ENCODE peak calls at places on chromosomes 12 and 14, in five cellular contexts. Q, R, U, D and W are unnamed samples.

GRCh38 chr14:77470192-77470870 is 12.4 kb downstream of the AHSA1 start:
- DNase-seq in R (no peak), Q (no peak), D (no peak), U (no peak), W (no peak)

GRCh38 chr14:82725188-82725587 is 1191.5 kb upstream of the SEL1L start:
- DNase-seq in R (peak), D (no peak), U (peak), Q (no peak), W (no peak)

GRCh38 chr14:64966976-64967375 is 5.2 kb downstream of the RAB15 start:
- DNase-seq in R (no peak), U (no peak), Q (no peak), D (no peak), W (no peak)

GRCh38 chr12:21987786-21988185 is 46.6 kb upstream of the ABCC9 start:
- DNase-seq in R (no peak), U (no peak), D (no peak), Q (no peak), W (no peak)

GRCh38 chr12:50606675-50607379 is 102.0 kb downstream of the DIP2B start:
- DNase-seq in Q (no peak), R (no peak), U (no peak), D (no peak), W (no peak)

GRCh38 chr14:63343878-63344277 is 25.1 kb upstream of the GPHB5 start:
- DNase-seq in Q (no peak), R (no peak), U (peak), D (no peak), W (no peak)

GRCh38 chr12:31817120-31817519 is 88.3 kb upstream of the AMN1 start:
- DNase-seq in Q (no peak), R (no peak), D (no peak), U (no peak), W (no peak)

GRCh38 chr14:39177168-39177545 is 2.1 kb downstream of the PNN start:
- DNase-seq in D (no peak), Q (no peak), U (no peak), R (no peak), W (no peak)

GRCh38 chr12:51917041-51917590 is 9.8 kb downstream of the ACVRL1 start:
- DNase-seq in D (no peak), R (no peak), Q (no peak), U (no peak), W (no peak)

GRCh38 chr12:3097186-3097804 is 20.1 kb downstream of the TSPAN9 start:
- DNase-seq in Q (peak), R (no peak), D (peak), U (peak), W (no peak)

GRCh38 chr12:70619471-70620152 is 17.6 kb downstream of the PTPRB start:
- DNase-seq in D (no peak), U (no peak), R (no peak), Q (no peak), W (no peak)

GRCh38 chr12:48583728-48584127 is 13.9 kb upstream of the LALBA start:
- DNase-seq in U (no peak), Q (no peak), R (no peak), D (no peak), W (no peak)

GRCh38 chr14:96089401-96089800 is 50.2 kb downstream of the C14orf132 start:
- DNase-seq in U (no peak), D (no peak), Q (no peak), R (no peak), W (no peak)

GRCh38 chr14:101857226-101857625 is 95.7 kb downstream of the PPP2R5C start:
- DNase-seq in D (no peak), Q (no peak), R (no peak), U (no peak), W (no peak)

GRCh38 chr12:116672842-116673516 is 64.9 kb downstream of the SPRING1 start:
- DNase-seq in U (no peak), Q (no peak), D (no peak), R (no peak), W (no peak)

GRCh38 chr12:104143002-104143401 is 5.0 kb upstream of the NFYB start:
- DNase-seq in U (no peak), Q (no peak), R (no peak), D (no peak), W (no peak)

GRCh38 chr12:26721800-26722199 is 111.2 kb downstream of the ITPR2 start:
- DNase-seq in U (no peak), R (no peak), D (no peak), Q (no peak), W (no peak)

GRCh38 chr12:63919758-63920157 is 75.3 kb downstream of the SRGAP1 start:
- DNase-seq in D (no peak), Q (no peak), U (peak), R (no peak), W (no peak)

GRCh38 chr14:35155962-35156361 is 33.6 kb downstream of the PRORP start:
- DNase-seq in D (peak), R (peak), Q (no peak), U (peak), W (no peak)

GRCh38 chr12:131134523-131135310 is 181.0 kb downstream of the ADGRD1 start:
- DNase-seq in D (no peak), U (no peak), R (no peak), Q (no peak), W (no peak)

GRCh38 chr14:50679674-50680073 is 11.6 kb upstream of the SAV1 start:
- DNase-seq in U (no peak), R (no peak), D (no peak), Q (no peak), W (no peak)

GRCh38 chr14:43568022-43568421 is 939.1 kb downstream of the FSCB start:
- DNase-seq in R (no peak), Q (no peak), D (no peak), U (no peak), W (no peak)

GRCh38 chr14:24483604-24484252 is 24.3 kb downstream of the CMA1 start:
- DNase-seq in Q (no peak), R (no peak), D (peak), U (peak), W (no peak)

GRCh38 chr12:81128930-81129554 is 51.2 kb downstream of the ACSS3 start:
- DNase-seq in D (peak), Q (peak), R (peak), U (peak), W (peak)

GRCh38 chr12:54349031-54349430 is 15.3 kb downstream of the GPR84 start:
- DNase-seq in Q (no peak), R (no peak), U (no peak), D (no peak), W (no peak)

GRCh38 chr14:20657216-20658211 is 16.0 kb upstream of the OR6S1 start:
- DNase-seq in D (no peak), Q (no peak), R (no peak), U (no peak), W (no peak)

GRCh38 chr12:128613821-128614220 is 209.9 kb downstream of the SLC15A4 start:
- DNase-seq in D (no peak), R (no peak), Q (no peak), U (no peak), W (no peak)

GRCh38 chr12:104083769-104084475 is 19.6 kb downstream of the HCFC2 start:
- DNase-seq in U (no peak), Q (no peak), D (no peak), R (no peak), W (no peak)

GRCh38 chr12:54509660-54510059 is 12.1 kb downstream of the NCKAP1L start:
- DNase-seq in R (no peak), U (no peak), D (no peak), Q (no peak), W (no peak)

GRCh38 chr12:106110626-106111300 is 28.0 kb downstream of the NUAK1 start:
- DNase-seq in R (no peak), D (no peak), U (no peak), Q (no peak), W (no peak)

GRCh38 chr12:47748899-47749298 is 9.8 kb downstream of the RAPGEF3 start:
- DNase-seq in Q (no peak), U (no peak), D (no peak), R (no peak), W (no peak)

GRCh38 chr12:14256555-14257169 is 108.8 kb upstream of the ATF7IP start:
- DNase-seq in D (peak), U (peak), Q (peak), R (peak), W (no peak)

GRCh38 chr14:89648510-89648909 is 231.5 kb upstream of the FOXN3 start:
- DNase-seq in D (peak), U (no peak), R (no peak), Q (no peak), W (no peak)

GRCh38 chr12:66169221-66170170 is at the start of gene TMBIM4:
- DNase-seq in Q (peak), D (peak), R (peak), U (peak), W (peak)

GRCh38 chr14:90850487-90850886 is 34.3 kb upstream of the TTC7B start:
- DNase-seq in U (peak), Q (no peak), D (peak), R (no peak), W (peak)

GRCh38 chr12:19190292-19191031 is 60.9 kb downstream of the PLEKHA5 start:
- DNase-seq in Q (no peak), D (no peak), U (peak), R (no peak), W (no peak)

GRCh38 chr12:19183121-19183838 is 53.7 kb downstream of the PLEKHA5 start:
- DNase-seq in Q (no peak), R (no peak), D (no peak), U (peak), W (no peak)

GRCh38 chr12:19185262-19185929 is 55.9 kb downstream of the PLEKHA5 start:
- DNase-seq in U (no peak), R (no peak), D (no peak), Q (no peak), W (no peak)

GRCh38 chr12:19189522-19189921 is 60.0 kb downstream of the PLEKHA5 start:
- DNase-seq in R (no peak), D (no peak), U (no peak), Q (no peak), W (no peak)

DNA sequence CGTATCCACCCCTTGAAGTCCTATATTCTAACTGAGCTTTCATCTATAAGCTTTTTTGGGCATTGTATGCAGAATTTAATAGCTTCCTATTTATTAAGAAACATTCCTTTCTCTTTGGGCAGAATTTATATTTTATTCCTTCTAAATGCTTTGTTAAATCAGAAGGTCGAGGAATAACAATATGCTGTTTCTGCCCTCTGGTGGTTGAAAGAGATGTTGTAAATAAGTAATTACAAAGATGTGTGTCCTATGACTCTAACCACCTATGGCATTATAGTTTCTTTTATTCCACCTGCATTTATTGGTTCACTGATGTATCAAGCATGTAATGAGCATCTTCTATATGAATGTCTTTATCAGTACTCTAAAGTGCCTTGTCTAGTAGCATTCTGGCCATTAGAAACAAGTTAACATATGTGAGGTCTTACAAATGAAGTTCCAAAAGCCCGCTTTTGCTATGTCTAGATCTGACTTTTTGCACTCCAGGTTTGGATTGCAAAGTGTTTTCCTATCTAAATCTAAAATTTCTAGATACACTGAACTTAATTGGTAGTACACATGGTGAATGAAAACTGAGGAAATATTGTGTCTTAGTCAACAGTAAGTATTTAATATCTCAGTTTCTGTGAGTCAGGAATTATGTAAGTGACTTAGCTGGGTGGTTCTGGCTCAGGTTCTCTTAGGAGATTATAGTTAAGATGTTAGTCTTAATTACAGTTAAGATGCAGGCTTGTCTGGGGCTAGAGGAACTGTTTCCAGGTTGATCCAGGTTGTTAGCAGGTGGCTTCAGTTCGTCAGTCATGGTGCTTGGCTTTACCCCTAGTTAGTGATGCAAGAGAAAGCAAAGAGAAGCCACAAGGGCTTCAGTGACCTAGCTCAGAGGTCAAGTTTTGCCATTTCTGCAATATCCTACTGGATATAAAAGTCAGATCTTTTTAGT is 57.5 kb downstream of the PLEKHA5 start:
- DNase-seq in D (peak), Q (no peak), U (peak), R (peak), W (no peak)
- TF ChIP-seq CTCF in D (peak), Q (peak), U (peak), R (peak), W (peak)

DNA sequence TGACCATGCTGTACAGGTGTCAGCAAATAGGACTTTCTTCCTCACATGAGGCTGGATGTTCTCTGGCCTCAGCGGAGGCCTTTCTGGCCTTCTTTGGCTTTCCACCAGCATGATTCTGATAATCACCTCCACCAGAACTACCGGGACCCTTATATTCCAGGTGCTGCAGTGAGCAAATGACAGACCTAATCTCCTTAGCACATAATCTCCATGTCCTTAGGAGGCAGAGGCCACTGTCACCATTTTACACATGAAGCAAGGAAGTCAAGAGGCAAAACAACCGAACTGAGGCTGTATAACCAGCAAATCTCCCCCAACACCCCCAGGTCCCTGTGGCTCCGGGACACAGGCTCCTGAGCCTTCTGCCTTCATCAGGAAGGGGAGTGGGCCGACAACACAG is 91.2 kb downstream of the ITPK1 start:
- DNase-seq in R (no peak), U (no peak), Q (no peak), D (no peak), W (no peak)
- H3K4me3 ChIP-seq in R (no peak), U (no peak), Q (no peak), D (no peak), W (no peak)

DNA sequence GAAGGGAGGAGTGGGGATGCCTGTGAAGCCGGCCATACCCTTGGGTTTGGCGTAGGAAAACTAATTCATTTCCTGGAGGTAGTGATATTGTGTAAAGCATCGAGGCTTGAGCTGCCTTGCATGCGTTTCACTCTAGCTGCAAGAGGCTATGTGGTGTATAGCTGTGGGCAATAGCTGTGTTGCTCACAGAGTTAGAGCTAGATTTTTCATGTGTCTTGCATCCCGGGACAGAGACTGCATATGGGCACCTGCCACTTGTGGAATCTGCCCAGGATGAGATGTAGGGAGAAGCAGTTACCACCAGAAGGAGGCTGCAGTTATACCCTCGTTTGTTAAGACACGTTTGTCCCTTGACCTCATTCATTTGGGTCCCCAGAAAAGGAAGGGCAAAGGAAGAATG is 106.7 kb downstream of the KTN1 start:
- DNase-seq in D (no peak), U (no peak), Q (no peak), R (no peak), W (no peak)
- TF ChIP-seq CTCF in D (no peak), U (no peak), Q (no peak), R (no peak), W (no peak)

GRCh38 chr12:95663525-95663924 is 112.2 kb upstream of the USP44 start:
- DNase-seq in D (peak), U (peak), R (no peak), Q (no peak), W (no peak)
- H3K4me3 ChIP-seq in D (no peak), U (no peak), R (no peak), Q (no peak), W (no peak)

GRCh38 chr12:57545809-57546437 is 1.1 kb downstream of the DCTN2 start:
- DNase-seq in R (no peak), U (no peak), D (no peak), Q (no peak), W (no peak)
- TF ChIP-seq CTCF in R (no peak), U (no peak), D (no peak), Q (no peak), W (no peak)

GRCh38 chr14:74437654-74438053 is 11.6 kb upstream of the SYNDIG1L start:
- DNase-seq in R (no peak), D (peak), Q (no peak), U (peak), W (no peak)
- H3K4me3 ChIP-seq in R (no peak), D (no peak), Q (no peak), U (no peak), W (no peak)

GRCh38 chr12:28172434-28173030 is 17.7 kb upstream of the CCDC91 start:
- DNase-seq in D (peak), Q (peak), R (peak), U (peak), W (no peak)
- TF ChIP-seq CTCF in D (peak), Q (peak), R (peak), U (peak), W (peak)

GRCh38 chr14:100644383-100644782 is 57.2 kb upstream of the BEGAIN start:
- DNase-seq in Q (no peak), R (no peak), D (no peak), U (no peak), W (no peak)

GRCh38 chr14:100638211-100638855 is 51.1 kb upstream of the BEGAIN start:
- DNase-seq in U (no peak), Q (no peak), D (no peak), R (no peak), W (no peak)

GRCh38 chr14:100639280-100639679 is 52.1 kb upstream of the BEGAIN start:
- DNase-seq in R (no peak), D (no peak), Q (no peak), U (no peak), W (no peak)

GRCh38 chr14:100641274-100641860 is 54.1 kb upstream of the BEGAIN start:
- DNase-seq in U (no peak), D (no peak), R (no peak), Q (no peak), W (no peak)

DNA sequence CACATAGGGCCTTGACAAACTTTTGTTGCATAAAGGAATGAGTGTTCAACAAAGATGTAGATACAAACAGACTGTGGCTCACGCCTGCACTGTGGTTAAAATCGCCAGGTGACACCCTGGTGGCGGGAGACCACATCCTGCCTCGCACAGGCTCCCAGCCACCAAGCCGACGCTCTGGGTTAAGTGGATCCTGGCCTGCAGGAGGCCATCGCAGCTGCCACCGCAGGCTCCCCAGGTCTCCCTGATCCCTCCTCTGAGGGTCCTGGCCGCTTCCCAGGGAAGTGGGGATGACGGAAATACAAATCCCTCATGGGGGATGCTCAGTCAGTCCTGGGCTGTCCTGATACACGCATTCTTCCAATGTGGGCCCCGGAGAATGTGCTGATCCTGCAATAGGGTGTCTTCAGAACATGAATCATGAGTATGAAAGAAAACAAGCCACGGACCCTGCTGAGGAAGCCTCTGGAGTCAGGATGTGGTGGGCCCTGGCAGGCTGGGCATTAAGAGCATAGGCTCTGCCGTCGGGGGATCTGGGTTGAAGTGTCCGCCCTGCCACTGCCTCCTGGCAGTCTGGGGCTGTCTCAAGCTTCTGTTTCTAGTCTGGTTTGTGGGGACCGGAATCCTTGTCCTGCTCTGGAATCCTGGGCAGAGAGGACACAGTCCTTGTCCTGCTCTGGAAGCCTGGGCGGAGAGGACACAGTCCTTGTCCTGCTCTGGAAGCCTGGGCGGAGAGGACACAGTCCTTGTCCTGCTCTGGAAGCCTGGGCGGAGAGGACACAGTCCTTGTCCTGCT is 53.5 kb upstream of the BEGAIN start:
- DNase-seq in R (peak), U (no peak), Q (no peak), D (no peak), W (no peak)
- H3K4me3 ChIP-seq in R (no peak), U (no peak), Q (no peak), D (no peak), W (no peak)